ENCODE peak calls at places on chromosome 13, in four cellular contexts. S, D, L and Q are unnamed samples.
A peak's percentile ranks its signal among the peaks of the same experiment; 100 is the strongest.

GRCh38 chr13:32211788-32212187 is 103.4 kb downstream of the ZAR1L start:
- DNase-seq in L (no peak), S (no peak), D (no peak), Q (no peak)

GRCh38 chr13:64553411-64554129 is 2676.6 kb downstream of the PCDH9 start:
- DNase-seq in D (no peak), S (no peak), L (no peak), Q (no peak)

GRCh38 chr13:77827350-77827749 is 91.3 kb downstream of the EDNRB start:
- DNase-seq in L (no peak), S (no peak), D (no peak), Q (no peak)

GRCh38 chr13:43058318-43058674 is 34.9 kb downstream of the DNAJC15 start:
- DNase-seq in D (peak; percentile 46), S (no peak), L (no peak), Q (no peak)

GRCh38 chr13:62093984-62094383 is 678.3 kb upstream of the PCDH20 start:
- DNase-seq in S (no peak), D (no peak), L (no peak), Q (no peak)

GRCh38 chr13:86976521-86977324 is 694.4 kb upstream of the SLITRK5 start:
- DNase-seq in D (no peak), L (no peak), S (no peak), Q (no peak)

GRCh38 chr13:110309159-110309476 is 2.0 kb downstream of the COL4A2 start:
- DNase-seq in D (no peak), L (no peak), S (no peak), Q (no peak)

GRCh38 chr13:29472317-29472961 is 123.0 kb downstream of the SLC7A1 start:
- DNase-seq in L (no peak), D (peak; percentile 59), S (peak; percentile 78), Q (peak; percentile 48)

GRCh38 chr13:83215627-83216026 is 666.6 kb downstream of the SLITRK1 start:
- DNase-seq in L (no peak), D (no peak), S (no peak), Q (no peak)

GRCh38 chr13:50909605-50910482 is at the start of gene RNASEH2B:
- DNase-seq in L (no peak), S (peak; percentile 83), D (peak; percentile 58), Q (no peak)

GRCh38 chr13:50910483-50910805 is 853 bp downstream of the RNASEH2B start:
- DNase-seq in L (no peak), S (peak; percentile 63), D (peak; percentile 29), Q (no peak)

GRCh38 chr13:50912851-50913250 is 3.3 kb downstream of the RNASEH2B start:
- DNase-seq in L (no peak), S (no peak), D (no peak), Q (no peak)

GRCh38 chr13:50911937-50912624 is 2.5 kb downstream of the RNASEH2B start:
- DNase-seq in S (peak; percentile 95), L (peak; percentile 88), D (peak; percentile 68), Q (peak; percentile 70)

GRCh38 chr13:50911051-50911690 is 1.6 kb downstream of the RNASEH2B start:
- DNase-seq in S (no peak), L (no peak), D (peak; percentile 58), Q (no peak)
- TF ChIP-seq SUZ12 in S (no peak), L (no peak), D (no peak), Q (no peak)

GRCh38 chr13:71722206-71722605 is 144.8 kb downstream of the DACH1 start:
- DNase-seq in D (no peak), L (no peak), S (no peak), Q (no peak)

GRCh38 chr13:71718931-71719330 is 148.1 kb downstream of the DACH1 start:
- DNase-seq in L (no peak), S (no peak), D (no peak), Q (no peak)

GRCh38 chr13:71727036-71727435 is 140.0 kb downstream of the DACH1 start:
- DNase-seq in L (no peak), S (no peak), D (no peak), Q (no peak)

GRCh38 chr13:71721117-71721516 is 145.9 kb downstream of the DACH1 start:
- DNase-seq in D (no peak), L (no peak), S (no peak), Q (no peak)
- H3K9ac ChIP-seq in D (no peak overlapping the region), L (no peak overlapping the region), S (no peak overlapping the region), Q (no peak overlapping the region)

DNA sequence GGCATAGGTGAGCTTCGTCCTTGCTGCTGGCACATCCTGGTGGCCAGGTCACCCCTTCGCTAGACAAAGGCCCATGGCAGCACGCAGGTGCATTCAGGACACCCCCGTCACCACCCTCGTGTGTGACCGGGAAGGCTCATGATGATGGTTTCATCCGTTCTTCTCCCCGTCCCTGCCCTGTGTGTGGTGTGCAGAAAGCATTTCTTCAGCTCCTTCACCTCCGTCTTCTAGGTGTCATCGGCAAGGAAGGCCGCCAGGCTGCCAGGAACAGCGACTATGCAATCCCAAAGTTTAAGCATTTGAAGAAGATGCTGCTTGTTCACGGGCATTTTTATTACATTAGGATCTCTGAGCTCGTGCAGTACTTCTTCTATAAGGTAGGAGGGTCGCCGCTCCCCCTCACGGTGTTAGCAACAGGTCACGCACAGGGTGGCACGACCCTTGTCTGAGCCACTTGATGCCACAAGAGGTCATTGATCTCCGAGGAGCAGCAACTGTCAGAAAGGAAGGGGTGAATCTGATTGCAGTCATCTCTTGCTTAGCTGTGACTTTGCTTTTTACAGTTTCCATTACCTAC is 111.0 kb upstream of the MCF2L start:
- DNase-seq in L (no peak), S (no peak), D (no peak), Q (no peak)
- H3K36me3 ChIP-seq in L (peaks cover 7% of the 10 kb centered on the region), S (peaks cover 24% of the 10 kb centered on the region), D (peaks cover 93% of the 10 kb centered on the region), Q (peaks cover 67% of the 10 kb centered on the region)

GRCh38 chr13:107843281-107843680 is 372.1 kb downstream of the LIG4 start:
- DNase-seq in S (no peak), L (no peak), D (no peak), Q (no peak)

GRCh38 chr13:107845911-107846310 is 369.4 kb downstream of the LIG4 start:
- DNase-seq in L (no peak), S (no peak), D (no peak), Q (no peak)

GRCh38 chr13:107846642-107847041 is 368.7 kb downstream of the LIG4 start:
- DNase-seq in S (no peak), D (no peak), L (no peak), Q (no peak)

GRCh38 chr13:107851670-107852460 is 363.5 kb downstream of the LIG4 start:
- DNase-seq in S (no peak), L (no peak), D (no peak), Q (no peak)

GRCh38 chr13:107847406-107847805 is 367.9 kb downstream of the LIG4 start:
- DNase-seq in L (no peak), S (no peak), D (no peak), Q (no peak)
- TF ChIP-seq SUZ12 in L (no peak), S (no peak), D (no peak), Q (no peak)

GRCh38 chr13:45834411-45834994 is 17.1 kb downstream of the SIAH3 start:
- DNase-seq in S (peak; percentile 28), L (no peak), D (no peak), Q (no peak)
- H3K9ac ChIP-seq in S (no peak overlapping the region), L (no peak overlapping the region), D (no peak overlapping the region), Q (no peak overlapping the region)

GRCh38 chr13:24892844-24893243 is 128.9 kb downstream of the RNF17 start:
- DNase-seq in S (no peak), L (no peak), D (no peak), Q (no peak)
- H3K36me3 ChIP-seq in S (peaks cover 15% of the 10 kb centered on the region), L (peaks cover 20% of the 10 kb centered on the region), D (peaks cover 49% of the 10 kb centered on the region), Q (peaks cover 75% of the 10 kb centered on the region)

GRCh38 chr13:31199849-31200635 is at the start of gene B3GLCT:
- DNase-seq in L (no peak), S (peak; percentile 91), D (peak; percentile 57), Q (peak; percentile 57)

GRCh38 chr13:31200636-31200970 is 828 bp downstream of the B3GLCT start:
- DNase-seq in L (no peak), S (peak; percentile 59), D (peak; percentile 24), Q (no peak)

GRCh38 chr13:31198524-31198923 is 1.3 kb upstream of the B3GLCT start:
- DNase-seq in S (no peak), L (no peak), D (no peak), Q (no peak)

GRCh38 chr13:31199527-31199848 is 287 bp upstream of the B3GLCT start:
- DNase-seq in S (no peak), D (no peak), L (no peak), Q (no peak)

DNA sequence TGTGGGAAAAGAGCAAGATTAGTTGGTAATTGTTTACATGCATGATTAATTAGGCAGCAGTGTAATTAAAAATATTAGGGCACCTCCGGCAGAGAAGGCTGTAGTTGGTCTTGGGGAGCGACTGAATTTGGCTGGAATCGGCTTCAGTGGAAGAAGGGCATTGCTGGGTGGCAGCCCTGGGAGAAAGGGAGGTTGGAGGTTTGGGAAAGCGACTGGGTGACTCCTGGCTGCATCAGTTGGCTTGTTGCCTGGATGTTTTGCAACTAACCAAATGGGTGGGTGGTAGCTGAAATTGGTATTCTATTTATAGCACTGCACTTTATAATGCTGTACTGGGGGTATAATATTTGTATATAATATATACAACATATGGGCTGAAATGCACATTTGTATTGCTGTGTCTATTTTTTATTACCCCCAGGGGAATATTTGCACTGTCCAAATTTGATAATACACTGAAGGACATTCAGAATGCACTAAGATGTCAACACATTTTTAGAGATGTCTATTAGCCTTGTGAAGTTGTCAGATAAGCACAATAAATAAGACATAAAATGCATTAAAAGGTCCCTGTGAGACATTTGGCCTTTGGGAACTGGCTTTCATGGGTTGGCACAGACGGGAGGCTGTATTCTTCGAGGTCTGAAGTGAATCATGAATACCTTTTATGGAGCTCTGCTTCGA is 1.7 kb downstream of the B3GLCT start:
- DNase-seq in L (no peak), D (no peak), S (no peak), Q (no peak)
- TF ChIP-seq SUZ12 in L (no peak), D (no peak), S (no peak), Q (no peak)

GRCh38 chr13:94033830-94034642 is 445.4 kb downstream of the DCT start:
- DNase-seq in D (no peak), L (no peak), S (no peak), Q (no peak)
- H3K9ac ChIP-seq in D (no peak overlapping the region), L (no peak overlapping the region), S (no peak overlapping the region), Q (no peak overlapping the region)

GRCh38 chr13:99350191-99350590 is 43.0 kb upstream of the GPR183 start:
- DNase-seq in D (no peak), L (no peak), S (no peak), Q (no peak)
- H3K36me3 ChIP-seq in D (peaks cover 42% of the 10 kb centered on the region), L (no peaks in the 10 kb centered on the region), S (peaks cover 8% of the 10 kb centered on the region), Q (peaks cover 36% of the 10 kb centered on the region)